ENCODE peak calls at places on chromosomes 16 and 17, in six cellular contexts. One of them, this sample, is unnamed.

GRCh38 chr16:720507-720989 is 398 bp upstream of the ANTKMT start:
- DNase-seq in breast epithelium: no peak
- DNase-seq in germinal center: no peak
- DNase-seq in adrenal gland: peak; percentile 47
- DNase-seq in GF-D8: peak; percentile 72
- DNase-seq in caudate nucleus: peak; percentile 45
- DNase-seq in this sample: peak; percentile 52

GRCh38 chr17:46818929-46819859 is 702 bp upstream of the WNT3 start:
- DNase-seq in breast epithelium: no peak
- DNase-seq in germinal center: peak; percentile 47
- DNase-seq in adrenal gland: no peak
- DNase-seq in GF-D8: no peak
- DNase-seq in caudate nucleus: no peak
- DNase-seq in this sample: no peak

GRCh38 chr17:34720760-34721159 is 141.4 kb downstream of the TMEM132E start:
- DNase-seq in breast epithelium: peak; percentile 23
- DNase-seq in germinal center: no peak
- DNase-seq in adrenal gland: peak; percentile 33
- DNase-seq in GF-D8: no peak
- DNase-seq in caudate nucleus: no peak
- DNase-seq in this sample: no peak

GRCh38 chr16:53529529-53529928 is 26.5 kb upstream of the AKTIP start:
- DNase-seq in breast epithelium: no peak
- DNase-seq in germinal center: no peak
- DNase-seq in adrenal gland: no peak
- DNase-seq in GF-D8: no peak
- DNase-seq in caudate nucleus: no peak
- DNase-seq in this sample: no peak

GRCh38 chr17:59406808-59407381 is 75.4 kb downstream of the YPEL2 start:
- DNase-seq in breast epithelium: no peak
- DNase-seq in germinal center: no peak
- DNase-seq in adrenal gland: peak; percentile 54
- DNase-seq in GF-D8: no peak
- DNase-seq in caudate nucleus: no peak
- DNase-seq in this sample: no peak

GRCh38 chr17:21211825-21212479 is 2.0 kb downstream of the TMEM11 start:
- DNase-seq in breast epithelium: no peak
- DNase-seq in germinal center: no peak
- DNase-seq in adrenal gland: no peak
- DNase-seq in GF-D8: no peak
- DNase-seq in caudate nucleus: no peak
- DNase-seq in this sample: no peak

GRCh38 chr17:16428098-16428882 is 12.9 kb downstream of the TRPV2 start:
- DNase-seq in breast epithelium: no peak
- DNase-seq in germinal center: peak; percentile 72
- DNase-seq in adrenal gland: peak; percentile 67
- DNase-seq in GF-D8: no peak
- DNase-seq in caudate nucleus: peak; percentile 7
- DNase-seq in this sample: no peak

GRCh38 chr16:15864939-15865338 is 8.1 kb upstream of the MYH11 start:
- DNase-seq in breast epithelium: no peak
- DNase-seq in germinal center: no peak
- DNase-seq in adrenal gland: no peak
- DNase-seq in GF-D8: no peak
- DNase-seq in caudate nucleus: no peak
- DNase-seq in this sample: no peak

GRCh38 chr17:40554646-40555295 is 10.5 kb downstream of the CCR7 start:
- DNase-seq in breast epithelium: peak; percentile 17
- DNase-seq in germinal center: no peak
- DNase-seq in adrenal gland: peak; percentile 8
- DNase-seq in GF-D8: no peak
- DNase-seq in caudate nucleus: no peak
- DNase-seq in this sample: no peak

GRCh38 chr16:57479043-57479421 is 7.3 kb downstream of the DOK4 start:
- DNase-seq in breast epithelium: no peak
- DNase-seq in germinal center: no peak
- DNase-seq in adrenal gland: no peak
- DNase-seq in GF-D8: no peak
- DNase-seq in caudate nucleus: no peak
- DNase-seq in this sample: peak; percentile 42

GRCh38 chr16:3520861-3521260 is 20.1 kb downstream of the CLUAP1 start:
- DNase-seq in breast epithelium: no peak
- DNase-seq in germinal center: no peak
- DNase-seq in adrenal gland: no peak
- DNase-seq in GF-D8: no peak
- DNase-seq in caudate nucleus: no peak
- DNase-seq in this sample: no peak

GRCh38 chr16:59552164-59552563 is 818.0 kb upstream of the GOT2 start:
- DNase-seq in breast epithelium: no peak
- DNase-seq in germinal center: no peak
- DNase-seq in adrenal gland: no peak
- DNase-seq in GF-D8: no peak
- DNase-seq in caudate nucleus: no peak
- DNase-seq in this sample: no peak

GRCh38 chr17:7894866-7895265 is 6.3 kb downstream of the CHD3 start:
- DNase-seq in breast epithelium: no peak
- DNase-seq in germinal center: no peak
- DNase-seq in adrenal gland: no peak
- DNase-seq in GF-D8: no peak
- DNase-seq in caudate nucleus: no peak
- DNase-seq in this sample: no peak

GRCh38 chr17:17874478-17874877 is 37.7 kb upstream of the SREBF1 start:
- DNase-seq in breast epithelium: no peak
- DNase-seq in germinal center: no peak
- DNase-seq in adrenal gland: peak; percentile 60
- DNase-seq in GF-D8: no peak
- DNase-seq in caudate nucleus: no peak
- DNase-seq in this sample: no peak

GRCh38 chr16:87765776-87766484 is at the start of gene KLHDC4:
- DNase-seq in breast epithelium: peak; percentile 81
- DNase-seq in germinal center: peak; percentile 91
- DNase-seq in adrenal gland: peak; percentile 90
- DNase-seq in GF-D8: peak; percentile 45
- DNase-seq in caudate nucleus: peak; percentile 74
- DNase-seq in this sample: peak; percentile 59

GRCh38 chr17:1108810-1109605 is 70.8 kb downstream of the ABR start:
- DNase-seq in breast epithelium: no peak
- DNase-seq in germinal center: peak; percentile 65
- DNase-seq in adrenal gland: peak; percentile 59
- DNase-seq in GF-D8: no peak
- DNase-seq in caudate nucleus: no peak
- DNase-seq in this sample: no peak

GRCh38 chr16:9279661-9280060 is 188.2 kb downstream of the HAPSTR1 start:
- DNase-seq in breast epithelium: no peak
- DNase-seq in germinal center: no peak
- DNase-seq in adrenal gland: no peak
- DNase-seq in GF-D8: peak; percentile 23
- DNase-seq in caudate nucleus: no peak
- DNase-seq in this sample: no peak

GRCh38 chr16:83967838-83968482 is at the start of gene NECAB2:
- DNase-seq in breast epithelium: no peak
- DNase-seq in germinal center: peak; percentile 59
- DNase-seq in adrenal gland: peak; percentile 53
- DNase-seq in GF-D8: no peak
- DNase-seq in caudate nucleus: peak; percentile 13
- DNase-seq in this sample: no peak

GRCh38 chr16:85082553-85083050 is 29.7 kb downstream of the CIBAR2 start:
- DNase-seq in breast epithelium: no peak
- DNase-seq in germinal center: no peak
- DNase-seq in adrenal gland: no peak
- DNase-seq in GF-D8: no peak
- DNase-seq in caudate nucleus: no peak
- DNase-seq in this sample: no peak

GRCh38 chr16:2591476-2592240 is 53.8 kb downstream of the PDPK1 start:
- DNase-seq in breast epithelium: no peak
- DNase-seq in germinal center: no peak
- DNase-seq in adrenal gland: no peak
- DNase-seq in GF-D8: no peak
- DNase-seq in caudate nucleus: no peak
- DNase-seq in this sample: no peak

GRCh38 chr17:50672831-50673551 is 34.7 kb downstream of the ANKRD40 start:
- DNase-seq in breast epithelium: no peak
- DNase-seq in germinal center: no peak
- DNase-seq in adrenal gland: peak; percentile 82
- DNase-seq in GF-D8: no peak
- DNase-seq in caudate nucleus: no peak
- DNase-seq in this sample: no peak

GRCh38 chr16:22369221-22369811 is 5.1 kb downstream of the CDR2 start:
- DNase-seq in breast epithelium: no peak
- DNase-seq in germinal center: no peak
- DNase-seq in adrenal gland: no peak
- DNase-seq in GF-D8: peak; percentile 87
- DNase-seq in caudate nucleus: no peak
- DNase-seq in this sample: no peak

GRCh38 chr16:83350466-83350865 is 457.3 kb upstream of the HSBP1 start:
- DNase-seq in breast epithelium: no peak
- DNase-seq in germinal center: no peak
- DNase-seq in adrenal gland: no peak
- DNase-seq in GF-D8: no peak
- DNase-seq in caudate nucleus: no peak
- DNase-seq in this sample: no peak

GRCh38 chr17:59769891-59770290 is 62.4 kb downstream of the VMP1 start:
- DNase-seq in breast epithelium: no peak
- DNase-seq in germinal center: no peak
- DNase-seq in adrenal gland: no peak
- DNase-seq in GF-D8: no peak
- DNase-seq in caudate nucleus: no peak
- DNase-seq in this sample: no peak

GRCh38 chr16:75483222-75483621 is 12.0 kb downstream of the CHST6 start:
- DNase-seq in breast epithelium: peak; percentile 31
- DNase-seq in germinal center: no peak
- DNase-seq in adrenal gland: no peak
- DNase-seq in GF-D8: no peak
- DNase-seq in caudate nucleus: no peak
- DNase-seq in this sample: no peak

GRCh38 chr16:9709221-9709620 is 473.0 kb downstream of the GRIN2A start:
- DNase-seq in breast epithelium: no peak
- DNase-seq in germinal center: no peak
- DNase-seq in adrenal gland: no peak
- DNase-seq in GF-D8: no peak
- DNase-seq in caudate nucleus: no peak
- DNase-seq in this sample: no peak

GRCh38 chr17:77308768-77309726 is 168.3 kb downstream of the SEC14L1 start:
- DNase-seq in breast epithelium: no peak
- DNase-seq in germinal center: no peak
- DNase-seq in adrenal gland: peak; percentile 73
- DNase-seq in GF-D8: no peak
- DNase-seq in caudate nucleus: no peak
- DNase-seq in this sample: no peak

GRCh38 chr17:16915752-16916556 is 56.0 kb downstream of the TNFRSF13B start:
- DNase-seq in breast epithelium: no peak
- DNase-seq in germinal center: peak; percentile 60
- DNase-seq in adrenal gland: peak; percentile 54
- DNase-seq in GF-D8: no peak
- DNase-seq in caudate nucleus: no peak
- DNase-seq in this sample: no peak

GRCh38 chr16:19644877-19645276 is 73.2 kb downstream of the KNOP1 start:
- DNase-seq in breast epithelium: no peak
- DNase-seq in germinal center: no peak
- DNase-seq in adrenal gland: no peak
- DNase-seq in GF-D8: no peak
- DNase-seq in caudate nucleus: no peak
- DNase-seq in this sample: no peak

GRCh38 chr17:35790826-35791225 is 4.6 kb downstream of the MMP28 start:
- DNase-seq in breast epithelium: no peak
- DNase-seq in germinal center: no peak
- DNase-seq in adrenal gland: no peak
- DNase-seq in GF-D8: no peak
- DNase-seq in caudate nucleus: no peak
- DNase-seq in this sample: no peak

GRCh38 chr16:48911700-48912099 is 301.7 kb upstream of the N4BP1 start:
- DNase-seq in breast epithelium: no peak
- DNase-seq in germinal center: no peak
- DNase-seq in adrenal gland: no peak
- DNase-seq in GF-D8: no peak
- DNase-seq in caudate nucleus: no peak
- DNase-seq in this sample: no peak

This sample was measured in hippocampal formation.